ENCODE peak calls at places on chromosomes 2 and 18, in ten cellular contexts. One of them, this sample, is unnamed.

GRCh38 chr18:36454848-36455458 is 157.4 kb downstream of the FHOD3 start:
- DNase-seq in Peyer's patch: no peak
- DNase-seq in brain microvascular endothelial cell: no peak
- DNase-seq in AML-193: no peak
- DNase-seq in GOT3: no peak
- DNase-seq in glutamatergic neuron: no peak
- DNase-seq in activated CD8-positive, alpha-beta memory T cell treated with anti-CD3 and anti-CD28 coated beads, Interleukin-2, amount 50 U/mL, for 4 hours: no peak
- DNase-seq in cardiac muscle cell: no peak
- DNase-seq in heart right ventricle: no peak
- DNase-seq in Panc1: no peak
- DNase-seq in this sample: no peak

GRCh38 chr18:9918016-9918680 is 4.3 kb downstream of the VAPA start:
- DNase-seq in Peyer's patch: no peak
- DNase-seq in brain microvascular endothelial cell: no peak
- DNase-seq in AML-193: no peak
- DNase-seq in GOT3: no peak
- DNase-seq in glutamatergic neuron: no peak
- DNase-seq in activated CD8-positive, alpha-beta memory T cell treated with anti-CD3 and anti-CD28 coated beads, Interleukin-2, amount 50 U/mL, for 4 hours: no peak
- DNase-seq in cardiac muscle cell: peak
- DNase-seq in heart right ventricle: no peak
- DNase-seq in Panc1: no peak
- DNase-seq in this sample: no peak

GRCh38 chr2:110867078-110867477 is 134.7 kb downstream of the ACOXL start:
- DNase-seq in Peyer's patch: no peak
- DNase-seq in brain microvascular endothelial cell: no peak
- DNase-seq in AML-193: no peak
- DNase-seq in GOT3: no peak
- DNase-seq in glutamatergic neuron: no peak
- DNase-seq in activated CD8-positive, alpha-beta memory T cell treated with anti-CD3 and anti-CD28 coated beads, Interleukin-2, amount 50 U/mL, for 4 hours: no peak
- DNase-seq in cardiac muscle cell: no peak
- DNase-seq in heart right ventricle: no peak
- DNase-seq in Panc1: no peak
- DNase-seq in this sample: no peak

GRCh38 chr2:9770308-9771100 is 72.8 kb upstream of the TAF1B start:
- DNase-seq in Peyer's patch: peak
- DNase-seq in brain microvascular endothelial cell: peak
- DNase-seq in AML-193: peak
- DNase-seq in GOT3: peak
- DNase-seq in glutamatergic neuron: peak
- DNase-seq in activated CD8-positive, alpha-beta memory T cell treated with anti-CD3 and anti-CD28 coated beads, Interleukin-2, amount 50 U/mL, for 4 hours: peak
- DNase-seq in cardiac muscle cell: peak
- DNase-seq in heart right ventricle: no peak
- DNase-seq in Panc1: peak
- DNase-seq in this sample: peak

GRCh38 chr2:37189452-37190153 is 1.1 kb upstream of the SULT6B1 start:
- DNase-seq in Peyer's patch: no peak
- DNase-seq in brain microvascular endothelial cell: peak
- DNase-seq in AML-193: peak
- DNase-seq in GOT3: peak
- DNase-seq in glutamatergic neuron: no peak
- DNase-seq in activated CD8-positive, alpha-beta memory T cell treated with anti-CD3 and anti-CD28 coated beads, Interleukin-2, amount 50 U/mL, for 4 hours: no peak
- DNase-seq in cardiac muscle cell: peak
- DNase-seq in heart right ventricle: no peak
- DNase-seq in Panc1: peak
- DNase-seq in this sample: no peak

GRCh38 chr2:111235616-111236015 is 114.9 kb downstream of the BCL2L11 start:
- DNase-seq in Peyer's patch: no peak
- DNase-seq in brain microvascular endothelial cell: no peak
- DNase-seq in AML-193: no peak
- DNase-seq in GOT3: no peak
- DNase-seq in glutamatergic neuron: no peak
- DNase-seq in activated CD8-positive, alpha-beta memory T cell treated with anti-CD3 and anti-CD28 coated beads, Interleukin-2, amount 50 U/mL, for 4 hours: no peak
- DNase-seq in cardiac muscle cell: no peak
- DNase-seq in heart right ventricle: no peak
- DNase-seq in Panc1: no peak
- DNase-seq in this sample: no peak

GRCh38 chr18:22214731-22215528 is 45.5 kb downstream of the GATA6 start:
- DNase-seq in Peyer's patch: no peak
- DNase-seq in brain microvascular endothelial cell: no peak
- DNase-seq in AML-193: no peak
- DNase-seq in GOT3: no peak
- DNase-seq in glutamatergic neuron: no peak
- DNase-seq in activated CD8-positive, alpha-beta memory T cell treated with anti-CD3 and anti-CD28 coated beads, Interleukin-2, amount 50 U/mL, for 4 hours: no peak
- DNase-seq in cardiac muscle cell: peak
- DNase-seq in heart right ventricle: no peak
- DNase-seq in Panc1: no peak
- DNase-seq in this sample: no peak

GRCh38 chr2:135986507-135986906 is 1.1 kb upstream of the DARS1 start:
- DNase-seq in Peyer's patch: no peak
- DNase-seq in brain microvascular endothelial cell: no peak
- DNase-seq in AML-193: no peak
- DNase-seq in GOT3: no peak
- DNase-seq in glutamatergic neuron: no peak
- DNase-seq in activated CD8-positive, alpha-beta memory T cell treated with anti-CD3 and anti-CD28 coated beads, Interleukin-2, amount 50 U/mL, for 4 hours: no peak
- DNase-seq in cardiac muscle cell: no peak
- DNase-seq in heart right ventricle: no peak
- DNase-seq in Panc1: no peak
- DNase-seq in this sample: no peak

GRCh38 chr2:238424313-238424700 is 2.4 kb upstream of the ASB1 start:
- DNase-seq in Peyer's patch: no peak
- DNase-seq in brain microvascular endothelial cell: no peak
- DNase-seq in AML-193: no peak
- DNase-seq in GOT3: no peak
- DNase-seq in glutamatergic neuron: no peak
- DNase-seq in activated CD8-positive, alpha-beta memory T cell treated with anti-CD3 and anti-CD28 coated beads, Interleukin-2, amount 50 U/mL, for 4 hours: no peak
- DNase-seq in cardiac muscle cell: peak
- DNase-seq in heart right ventricle: no peak
- DNase-seq in Panc1: no peak
- DNase-seq in this sample: no peak

This sample was measured in retina.